ENCODE peak calls at places on chromosomes 7 and 10, in eight cellular contexts. K, H, E, M, I, D, F and V are unnamed samples.
A peak's percentile ranks its signal among the peaks of the same experiment; 100 is the strongest.

GRCh38 chr7:112800486-112800885 is 10.3 kb upstream of the TMEM168 start:
- DNase-seq in K (no peak), H (no peak), E (no peak), M (no peak), I (no peak), D (no peak), F (no peak), V (no peak)

GRCh38 chr7:34991938-34992840 is 45.1 kb downstream of the DPY19L1 start:
- DNase-seq in K (no peak), H (no peak), E (peak; percentile 2), M (peak; percentile 17), I (peak; percentile 3), D (no peak), F (no peak), V (no peak)

GRCh38 chr10:99906470-99906869 is 103.3 kb downstream of the DNMBP start:
- DNase-seq in K (no peak), H (peak; percentile 79), E (peak; percentile 79), M (peak; percentile 67), I (no peak), D (no peak), F (no peak), V (no peak)

GRCh38 chr7:98866765-98867164 is 3.0 kb downstream of the TMEM130 start:
- DNase-seq in K (no peak), H (no peak), E (no peak), M (no peak), I (no peak), D (no peak), F (no peak), V (no peak)

GRCh38 chr10:22619111-22619510 is 95.3 kb downstream of the PIP4K2A start:
- DNase-seq in K (no peak), H (no peak), E (no peak), M (no peak), I (no peak), D (no peak), F (no peak), V (no peak)

GRCh38 chr10:131842351-131843088 is 58.3 kb upstream of the PPP2R2D start:
- DNase-seq in K (peak; percentile 11), H (no peak), E (no peak), M (no peak), I (no peak), D (no peak), F (no peak), V (no peak)

GRCh38 chr10:34967411-34967880 is 122.7 kb downstream of the CUL2 start:
- DNase-seq in K (no peak), H (no peak), E (peak; percentile 84), M (peak; percentile 87), I (no peak), D (no peak), F (peak; percentile 28), V (no peak)

GRCh38 chr7:25636871-25637283 is 408.6 kb upstream of the NPVF start:
- DNase-seq in K (no peak), H (no peak), E (no peak), M (no peak), I (no peak), D (no peak), F (no peak), V (no peak)

GRCh38 chr10:8006274-8006999 is 48.1 kb upstream of the GATA3 start:
- DNase-seq in K (no peak), H (no peak), E (peak; percentile 13), M (no peak), I (no peak), D (no peak), F (no peak), V (no peak)

GRCh38 chr7:55504093-55504859 is 68.0 kb downstream of the VOPP1 start:
- DNase-seq in K (no peak), H (no peak), E (peak; percentile 67), M (no peak), I (no peak), D (no peak), F (no peak), V (no peak)